ENCODE peak calls at places on chromosomes 5 and 9, in eight cellular contexts. C is NCI-H69; Z is mesothelial cell of epicardium; I is stimulated activated CD8-positive, alpha-beta memory T cell treated with anti-CD3 and anti-CD28 coated beads, Interleukin-7, amount 100 ng/mL, for 4 hours; U is MM.1S; K is PC-3; T is amygdala; N is NB4. P is an unnamed sample.

GRCh38 chr9:95023217-95024003 is 294.1 kb downstream of the FANCC start:
- DNase-seq in C (no peak), Z (no peak), I (no peak), U (no peak), K (peak; percentile 87), T (no peak), N (no peak), P (peak; percentile 93)

GRCh38 chr5:119630752-119631440 is 1.5 kb downstream of the FAM170A start:
- DNase-seq in C (no peak), Z (no peak), I (no peak), U (no peak), K (no peak), T (no peak), N (no peak), P (no peak)

GRCh38 chr9:88658311-88658822 is 123.4 kb downstream of the NXNL2 start:
- DNase-seq in C (peak; percentile 6), Z (no peak), I (no peak), U (no peak), K (no peak), T (no peak), N (no peak), P (peak; percentile 62)

GRCh38 chr9:107472581-107473335 is 16.8 kb downstream of the KLF4 start:
- DNase-seq in C (peak; percentile 98), Z (no peak), I (no peak), U (no peak), K (no peak), T (no peak), N (no peak), P (no peak)

GRCh38 chr5:14809369-14810144 is 62.0 kb downstream of the ANKH start:
- DNase-seq in C (no peak), Z (no peak), I (peak; percentile 63), U (peak; percentile 91), K (peak; percentile 93), T (no peak), N (peak; percentile 98), P (peak; percentile 82)

GRCh38 chr5:149854881-149855280 is 89.7 kb downstream of the PDE6A start:
- DNase-seq in C (no peak), Z (no peak), I (no peak), U (no peak), K (no peak), T (no peak), N (no peak), P (no peak)

GRCh38 chr5:60829490-60830266 is 14.4 kb downstream of the ELOVL7 start:
- DNase-seq in C (peak; percentile 11), Z (no peak), I (no peak), U (peak; percentile 20), K (no peak), T (no peak), N (no peak), P (peak; percentile 46)

GRCh38 chr9:967851-968641 is 8.4 kb upstream of the DMRT3 start:
- DNase-seq in C (peak; percentile 53), Z (no peak), I (no peak), U (no peak), K (no peak), T (no peak), N (peak; percentile 66), P (no peak)

GRCh38 chr9:121268598-121269029 is 652 bp downstream of the GSN start:
- DNase-seq in C (peak; percentile 35), Z (no peak), I (no peak), U (no peak), K (no peak), T (no peak), N (peak; percentile 58), P (peak; percentile 37)

GRCh38 chr5:98771389-98772109 is 1.9 kb upstream of the RGMB start:
- DNase-seq in C (peak; percentile 96), Z (no peak), I (no peak), U (peak; percentile 83), K (peak; percentile 97), T (no peak), N (peak; percentile 76), P (peak; percentile 87)

GRCh38 chr9:14236586-14236985 is 77.4 kb downstream of the NFIB start:
- DNase-seq in C (no peak), Z (no peak), I (no peak), U (no peak), K (no peak), T (no peak), N (no peak), P (no peak)

GRCh38 chr5:2536632-2537031 is 214.8 kb downstream of the IRX2 start:
- DNase-seq in C (no peak), Z (no peak), I (no peak), U (no peak), K (no peak), T (no peak), N (no peak), P (no peak)

GRCh38 chr5:68027519-68027918 is 188.0 kb upstream of the PIK3R1 start:
- DNase-seq in C (no peak), Z (no peak), I (no peak), U (no peak), K (no peak), T (no peak), N (no peak), P (no peak)

GRCh38 chr9:135833864-135834263 is 73.5 kb downstream of the CAMSAP1 start:
- DNase-seq in C (no peak), Z (no peak), I (no peak), U (no peak), K (no peak), T (no peak), N (no peak), P (peak; percentile 31)

GRCh38 chr5:67181648-67182218 is 14.9 kb downstream of the CD180 start:
- DNase-seq in C (no peak), Z (no peak), I (no peak), U (no peak), K (no peak), T (no peak), N (peak; percentile 85), P (no peak)

GRCh38 chr9:83013867-83014605 is 48.9 kb downstream of the RASEF start:
- DNase-seq in C (no peak), Z (no peak), I (no peak), U (no peak), K (peak; percentile 11), T (no peak), N (no peak), P (peak; percentile 48)

GRCh38 chr9:4371108-4371507 is 71.2 kb upstream of the GLIS3 start:
- DNase-seq in C (no peak), Z (no peak), I (no peak), U (no peak), K (peak; percentile 87), T (no peak), N (peak; percentile 28), P (peak; percentile 93)

GRCh38 chr5:141618030-141618803 is 583 bp downstream of the DIAPH1 start:
- DNase-seq in C (peak; percentile 84), Z (peak; percentile 55), I (peak; percentile 39), U (peak; percentile 53), K (peak; percentile 76), T (no peak), N (peak; percentile 67), P (peak; percentile 67)

GRCh38 chr5:35145671-35146317 is 84.5 kb downstream of the PRLR start:
- DNase-seq in C (no peak), Z (no peak), I (no peak), U (no peak), K (peak; percentile 53), T (no peak), N (no peak), P (no peak)

GRCh38 chr5:52948418-52949076 is 40.6 kb upstream of the ITGA2 start:
- DNase-seq in C (peak; percentile 73), Z (peak; percentile 42), I (peak; percentile 25), U (peak; percentile 78), K (peak; percentile 89), T (peak; percentile 24), N (peak; percentile 71), P (peak; percentile 81)

GRCh38 chr9:23829580-23830458 is 3.8 kb upstream of the ELAVL2 start:
- DNase-seq in C (peak; percentile 46), Z (peak; percentile 58), I (no peak), U (no peak), K (peak; percentile 54), T (no peak), N (peak; percentile 0), P (peak; percentile 31)